ENCODE peak calls at places on chromosome 5, in eight cellular contexts. I is uterus; B is CD4-positive, alpha-beta T cell; Q is brain microvascular endothelial cell; T is aorta; K is CD4-positive, alpha-beta memory T cell; D is psoas muscle; C is vagina. R is an unnamed sample.

GRCh38 chr5:159975462-159976019 is 33.4 kb upstream of the TTC1 start:
- DNase-seq in I (no peak), B (no peak), Q (peak), T (peak), K (no peak), D (no peak), C (no peak), R (peak)

GRCh38 chr5:62977641-62978040 is 399.0 kb downstream of the LRRC70 start:
- DNase-seq in I (no peak), B (no peak), Q (no peak), T (no peak), K (no peak), D (no peak), C (no peak), R (no peak)

GRCh38 chr5:98911221-98912040 is 17.4 kb downstream of the CHD1 start:
- DNase-seq in I (no peak), B (no peak), Q (peak), T (no peak), K (no peak), D (no peak), C (no peak), R (peak)

GRCh38 chr5:123138774-123139173 is 49.7 kb downstream of the PRDM6 start:
- DNase-seq in I (no peak), B (no peak), Q (no peak), T (no peak), K (no peak), D (no peak), C (no peak), R (no peak)

GRCh38 chr5:108168915-108169314 is 213.0 kb downstream of the FBXL17 start:
- DNase-seq in I (no peak), B (no peak), Q (no peak), T (no peak), K (no peak), D (no peak), C (no peak), R (peak)

GRCh38 chr5:74080157-74080556 is 454.2 kb downstream of the ARHGEF28 start:
- DNase-seq in I (no peak), B (no peak), Q (no peak), T (no peak), K (no peak), D (no peak), C (no peak), R (no peak)

GRCh38 chr5:4572713-4573112 is 567.4 kb upstream of the ADAMTS16 start:
- DNase-seq in I (no peak), B (no peak), Q (no peak), T (no peak), K (no peak), D (no peak), C (no peak), R (no peak)

GRCh38 chr5:134100283-134101011 is 14.0 kb upstream of the TCF7 start:
- DNase-seq in I (no peak), B (peak), Q (peak), T (peak), K (peak), D (peak), C (no peak), R (no peak)

GRCh38 chr5:174765540-174765939 is 41.2 kb downstream of the MSX2 start:
- DNase-seq in I (no peak), B (no peak), Q (no peak), T (no peak), K (no peak), D (no peak), C (no peak), R (no peak)

GRCh38 chr5:120314201-120314600 is 149.9 kb upstream of the PRR16 start:
- DNase-seq in I (no peak), B (no peak), Q (peak), T (no peak), K (no peak), D (no peak), C (no peak), R (no peak)

GRCh38 chr5:116571568-116572321 is 2.9 kb downstream of the SEMA6A start:
- DNase-seq in I (no peak), B (no peak), Q (no peak), T (no peak), K (no peak), D (no peak), C (no peak), R (peak)

GRCh38 chr5:108081707-108082106 is 300.2 kb downstream of the FBXL17 start:
- DNase-seq in I (no peak), B (no peak), Q (no peak), T (no peak), K (no peak), D (no peak), C (no peak), R (no peak)

GRCh38 chr5:140189977-140190867 is 15.2 kb downstream of the CYSTM1 start:
- DNase-seq in I (no peak), B (no peak), Q (peak), T (no peak), K (no peak), D (no peak), C (no peak), R (no peak)

DNA sequence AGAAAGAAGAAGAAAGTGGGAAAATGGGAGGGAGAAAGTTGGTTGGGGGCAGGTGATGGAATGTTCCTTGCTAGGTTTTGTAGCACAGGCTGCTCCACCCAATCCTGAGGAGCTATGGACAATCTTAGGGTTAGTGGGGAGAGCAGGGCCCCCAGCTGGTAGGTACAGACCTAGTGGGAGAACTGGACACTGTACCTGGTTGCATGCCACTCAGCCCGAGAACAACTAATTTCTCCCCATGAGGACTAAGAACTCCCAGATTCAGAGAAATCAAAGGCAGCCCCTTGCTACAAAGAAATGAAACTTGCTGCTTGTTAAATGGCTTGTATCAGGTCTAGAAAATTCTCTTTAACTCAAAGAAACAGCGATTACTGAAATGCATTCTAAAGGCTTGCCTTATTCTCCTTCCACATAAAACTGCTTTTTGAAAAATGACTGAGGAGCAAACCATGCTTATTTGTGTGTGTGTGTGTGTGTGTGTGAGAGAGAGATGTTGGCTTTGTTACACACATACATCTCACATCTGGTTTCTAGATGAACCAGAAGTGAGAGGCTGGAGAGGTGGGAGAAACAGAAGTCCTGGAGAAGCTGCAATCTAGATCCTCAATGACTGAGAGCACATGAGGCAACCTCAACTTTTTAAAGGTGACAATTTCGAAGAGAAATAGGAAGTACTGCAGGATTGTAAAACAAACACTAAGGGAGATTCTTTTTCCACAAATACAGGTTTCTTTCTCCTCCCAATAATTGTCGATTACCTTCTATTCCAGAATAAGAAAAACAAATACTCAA is 28.9 kb downstream of the FYB1 start:
- DNase-seq in I (no peak), B (no peak), Q (no peak), T (no peak), K (no peak), D (no peak), C (no peak), R (no peak)
- H3K27ac ChIP-seq in I (no peak), B (peak), Q (no peak), T (no peak), K (peak), D (no peak), C (no peak), R (no peak)

DNA sequence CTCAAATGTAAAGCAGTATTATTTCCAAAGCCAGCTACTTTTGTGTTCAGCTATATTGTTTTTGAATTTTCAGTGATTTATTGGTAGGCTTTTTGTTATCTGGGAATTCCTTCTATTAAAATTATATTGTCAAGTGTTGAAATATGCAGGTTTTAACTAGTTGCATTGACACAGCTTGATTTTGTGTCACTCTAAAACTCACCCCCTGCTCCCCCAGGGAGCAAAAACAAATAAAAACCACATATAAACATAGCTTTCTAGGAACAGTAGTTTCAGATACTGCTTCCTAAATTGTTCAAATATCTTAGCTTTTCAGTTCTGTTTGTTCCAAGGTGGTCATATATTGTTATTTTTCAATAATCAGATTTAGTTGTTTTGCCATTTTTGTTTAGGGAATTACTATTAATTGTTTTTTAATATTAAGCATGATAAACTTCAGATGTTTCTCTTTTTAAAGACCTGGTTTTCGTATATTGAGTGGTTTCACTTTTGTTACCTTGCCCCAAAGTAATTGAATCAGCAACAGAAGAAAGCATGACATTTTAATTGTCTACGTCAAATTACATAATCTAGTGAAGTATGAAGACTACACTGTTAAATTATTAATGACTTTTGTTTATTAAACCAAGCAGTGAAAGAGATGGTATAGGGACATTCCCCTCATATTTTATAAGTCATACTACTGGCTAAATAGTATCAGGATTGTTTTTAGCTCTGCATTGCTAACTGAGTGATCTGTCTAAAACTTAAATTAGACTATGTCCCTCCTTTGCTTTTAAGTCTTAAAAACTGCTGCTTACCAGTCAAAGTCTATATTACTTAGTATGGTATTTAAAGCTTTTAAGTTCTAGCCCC is 43.4 kb downstream of the ERBIN start:
- DNase-seq in I (no peak), B (no peak), Q (no peak), T (no peak), K (no peak), D (no peak), C (no peak), R (no peak)
- H3K27ac ChIP-seq in I (peak), B (no peak), Q (no peak), T (no peak), K (no peak), D (peak), C (no peak), R (no peak)

GRCh38 chr5:16588434-16589214 is 28.2 kb downstream of the RETREG1 start:
- DNase-seq in I (no peak), B (no peak), Q (no peak), T (no peak), K (no peak), D (no peak), C (no peak), R (no peak)
- H3K27ac ChIP-seq in I (no peak), B (no peak), Q (no peak), T (no peak), K (no peak), D (no peak), C (no peak), R (no peak)

DNA sequence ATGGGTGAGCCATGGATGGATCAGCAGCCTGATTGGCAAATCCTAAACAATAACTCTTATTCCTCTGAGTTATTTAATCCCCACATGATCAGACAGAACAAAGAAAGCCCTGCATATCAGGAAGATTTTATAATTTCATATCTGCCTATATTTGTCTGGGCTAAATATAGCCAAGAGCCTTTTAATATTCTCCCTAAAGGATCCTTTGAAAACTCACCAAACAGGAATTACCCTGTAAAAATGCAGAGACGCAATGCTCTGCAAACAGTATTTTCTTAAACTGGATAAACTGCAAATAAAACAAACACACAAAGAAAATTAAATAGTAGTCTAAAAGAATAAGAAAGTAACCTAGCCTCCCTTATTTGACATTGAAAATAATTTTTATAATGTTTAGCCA is 483.3 kb downstream of the ZNF608 start:
- DNase-seq in I (no peak), B (no peak), Q (no peak), T (no peak), K (no peak), D (no peak), C (no peak), R (no peak)
- H3K27ac ChIP-seq in I (no peak), B (no peak), Q (no peak), T (no peak), K (no peak), D (no peak), C (no peak), R (peak)

DNA sequence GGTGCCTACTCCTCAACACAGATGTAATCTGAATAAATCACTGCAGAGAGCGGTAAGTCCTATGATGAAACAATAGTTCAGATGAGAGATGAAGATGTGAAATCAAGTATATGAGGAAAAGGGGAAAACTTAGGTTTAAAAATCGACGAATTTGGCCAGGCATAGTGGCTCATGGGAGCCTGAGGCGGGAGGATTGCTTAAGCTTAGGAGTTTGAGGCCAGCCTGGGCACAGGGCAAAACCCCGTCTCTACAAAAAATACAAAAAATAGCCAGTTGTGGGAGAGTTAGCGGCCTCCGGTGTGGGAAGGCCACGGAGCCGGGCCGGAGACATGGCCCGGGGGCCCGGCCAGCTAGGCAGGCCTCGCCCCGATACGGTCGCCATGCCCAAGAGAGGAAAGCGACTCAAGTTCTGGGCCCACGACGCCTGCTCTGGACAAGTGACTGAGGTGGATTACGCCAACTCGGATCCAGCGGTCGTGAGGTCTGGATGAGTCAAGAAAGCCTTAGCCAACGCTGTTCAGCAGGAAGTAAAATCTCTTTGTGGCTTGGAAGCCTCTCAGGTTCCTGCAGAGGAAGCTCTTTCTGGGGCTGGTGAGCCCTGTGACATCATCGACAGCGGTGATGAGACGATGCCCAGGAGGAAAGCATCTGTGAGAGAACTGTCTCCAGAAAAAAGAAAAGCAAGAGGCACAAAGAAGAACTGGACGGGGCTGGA is 62.8 kb upstream of the SUB1 start:
- DNase-seq in I (peak), B (peak), Q (peak), T (peak), K (peak), D (peak), C (no peak), R (peak)
- H3K27ac ChIP-seq in I (no peak), B (no peak), Q (no peak), T (no peak), K (no peak), D (no peak), C (no peak), R (no peak)

GRCh38 chr5:52805614-52806013 is 17.9 kb downstream of the ITGA1 start:
- DNase-seq in I (no peak), B (no peak), Q (no peak), T (no peak), K (no peak), D (no peak), C (no peak), R (no peak)

GRCh38 chr5:52802272-52803011 is 14.7 kb downstream of the ITGA1 start:
- DNase-seq in I (no peak), B (no peak), Q (no peak), T (no peak), K (no peak), D (no peak), C (no peak), R (no peak)

GRCh38 chr5:52807037-52807436 is 19.3 kb downstream of the ITGA1 start:
- DNase-seq in I (no peak), B (no peak), Q (no peak), T (no peak), K (no peak), D (no peak), C (no peak), R (no peak)

GRCh38 chr5:52804978-52805377 is 17.3 kb downstream of the ITGA1 start:
- DNase-seq in I (no peak), B (no peak), Q (no peak), T (no peak), K (no peak), D (no peak), C (no peak), R (no peak)

DNA sequence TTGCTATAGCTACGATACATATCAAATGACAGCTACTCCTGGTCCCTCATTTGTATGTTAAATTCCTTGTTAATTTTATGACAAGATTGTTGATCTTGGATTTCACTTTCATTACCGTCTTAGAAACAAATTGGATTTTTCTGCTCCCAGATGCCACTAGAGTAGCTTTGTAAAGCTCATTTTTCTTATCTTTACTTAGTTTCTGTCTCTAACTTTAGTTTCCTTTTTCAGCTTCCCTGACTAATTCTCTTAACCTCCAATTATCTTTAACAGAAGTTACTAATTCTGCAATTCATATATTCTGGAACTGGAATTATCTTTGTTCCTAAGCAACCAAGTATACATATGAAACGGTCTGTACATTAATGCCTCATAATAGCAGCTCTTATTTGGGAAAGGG is 16.6 kb downstream of the ITGA1 start:
- DNase-seq in I (no peak), B (no peak), Q (no peak), T (no peak), K (no peak), D (no peak), C (no peak), R (no peak)
- H3K27ac ChIP-seq in I (peak), B (no peak), Q (peak), T (no peak), K (no peak), D (no peak), C (no peak), R (no peak)

GRCh38 chr5:152584103-152584502 is 179.0 kb upstream of the NMUR2 start:
- DNase-seq in I (no peak), B (no peak), Q (no peak), T (no peak), K (no peak), D (no peak), C (no peak), R (no peak)
- H3K27ac ChIP-seq in I (no peak), B (no peak), Q (no peak), T (no peak), K (no peak), D (no peak), C (no peak), R (no peak)

GRCh38 chr5:157732784-157733262 is 1.6 kb downstream of the THG1L start:
- DNase-seq in I (no peak), B (no peak), Q (no peak), T (no peak), K (no peak), D (no peak), C (no peak), R (no peak)

GRCh38 chr5:157731272-157732129 is at the start of gene THG1L:
- DNase-seq in I (peak), B (peak), Q (peak), T (peak), K (peak), D (peak), C (peak), R (peak)

GRCh38 chr5:157729858-157730257 is 1.4 kb upstream of the THG1L start:
- DNase-seq in I (no peak), B (no peak), Q (no peak), T (no peak), K (no peak), D (no peak), C (no peak), R (no peak)

GRCh38 chr5:157732130-157732783 is 1.0 kb downstream of the THG1L start:
- DNase-seq in I (no peak), B (no peak), Q (no peak), T (no peak), K (no peak), D (no peak), C (no peak), R (no peak)

GRCh38 chr5:157730900-157731271 is 334 bp upstream of the THG1L start:
- DNase-seq in I (no peak), B (no peak), Q (no peak), T (no peak), K (no peak), D (no peak), C (no peak), R (no peak)
- H3K27ac ChIP-seq in I (peak), B (peak), Q (peak), T (no peak), K (peak), D (peak), C (peak), R (peak)